ENCODE peak calls at places on chromosomes 1 and 21, in five cellular contexts. A, N, J, X and P are unnamed samples.

GRCh38 chr1:219120625-219121544 is 52.8 kb upstream of the LYPLAL1 start:
- DNase-seq in N (no peak), A (peak), J (no peak), X (peak), P (no peak)

GRCh38 chr1:22287946-22288520 is 145.1 kb upstream of the WNT4 start:
- DNase-seq in N (no peak), A (no peak), J (no peak), X (no peak), P (no peak)

GRCh38 chr1:193069748-193070394 is 10.5 kb downstream of the RO60 start:
- DNase-seq in A (no peak), J (no peak), N (peak), X (peak), P (no peak)

GRCh38 chr1:97334454-97334853 is 586.4 kb downstream of the DPYD start:
- DNase-seq in X (peak), J (no peak), N (no peak), A (peak), P (no peak)

GRCh38 chr1:38730511-38731397 is 128.8 kb downstream of the RRAGC start:
- DNase-seq in A (peak), N (no peak), X (peak), J (no peak), P (no peak)

GRCh38 chr21:42291751-42292562 is 23.3 kb downstream of the TFF3 start:
- DNase-seq in N (peak), X (no peak), J (no peak), A (no peak), P (no peak)

GRCh38 chr1:204258213-204259115 is 44.7 kb upstream of the GOLT1A start:
- DNase-seq in J (peak), X (peak), A (peak), N (peak), P (no peak)

GRCh38 chr1:10507111-10507879 is 32.5 kb downstream of the PEX14 start:
- DNase-seq in N (peak), A (peak), J (peak), X (peak), P (no peak)

GRCh38 chr1:85201340-85202091 is 700 bp upstream of the SYDE2 start:
- DNase-seq in A (peak), N (peak), J (no peak), X (peak), P (no peak)

GRCh38 chr1:29623501-29623900 is 387.2 kb downstream of the PTPRU start:
- DNase-seq in N (no peak), A (no peak), X (no peak), J (no peak), P (no peak)

GRCh38 chr1:154818911-154819310 is 51.2 kb downstream of the KCNN3 start:
- DNase-seq in A (no peak), X (no peak), N (no peak), J (no peak), P (no peak)

GRCh38 chr1:214793708-214794107 is 190.7 kb downstream of the CENPF start:
- DNase-seq in N (no peak), J (no peak), A (no peak), X (peak), P (no peak)

GRCh38 chr1:110321846-110322245 is 17.3 kb upstream of the RBM15 start:
- DNase-seq in J (no peak), X (no peak), N (no peak), A (no peak), P (no peak)

GRCh38 chr1:23434260-23434775 is 9.8 kb upstream of the TCEA3 start:
- DNase-seq in X (no peak), A (no peak), N (no peak), J (no peak), P (no peak)

GRCh38 chr1:96747565-96747964 is 26.0 kb downstream of the PTBP2 start:
- DNase-seq in J (no peak), N (no peak), X (no peak), A (no peak), P (no peak)

GRCh38 chr1:30126839-30127238 is 596.5 kb downstream of the MATN1 start:
- DNase-seq in A (no peak), N (no peak), X (no peak), J (no peak), P (no peak)

DNA sequence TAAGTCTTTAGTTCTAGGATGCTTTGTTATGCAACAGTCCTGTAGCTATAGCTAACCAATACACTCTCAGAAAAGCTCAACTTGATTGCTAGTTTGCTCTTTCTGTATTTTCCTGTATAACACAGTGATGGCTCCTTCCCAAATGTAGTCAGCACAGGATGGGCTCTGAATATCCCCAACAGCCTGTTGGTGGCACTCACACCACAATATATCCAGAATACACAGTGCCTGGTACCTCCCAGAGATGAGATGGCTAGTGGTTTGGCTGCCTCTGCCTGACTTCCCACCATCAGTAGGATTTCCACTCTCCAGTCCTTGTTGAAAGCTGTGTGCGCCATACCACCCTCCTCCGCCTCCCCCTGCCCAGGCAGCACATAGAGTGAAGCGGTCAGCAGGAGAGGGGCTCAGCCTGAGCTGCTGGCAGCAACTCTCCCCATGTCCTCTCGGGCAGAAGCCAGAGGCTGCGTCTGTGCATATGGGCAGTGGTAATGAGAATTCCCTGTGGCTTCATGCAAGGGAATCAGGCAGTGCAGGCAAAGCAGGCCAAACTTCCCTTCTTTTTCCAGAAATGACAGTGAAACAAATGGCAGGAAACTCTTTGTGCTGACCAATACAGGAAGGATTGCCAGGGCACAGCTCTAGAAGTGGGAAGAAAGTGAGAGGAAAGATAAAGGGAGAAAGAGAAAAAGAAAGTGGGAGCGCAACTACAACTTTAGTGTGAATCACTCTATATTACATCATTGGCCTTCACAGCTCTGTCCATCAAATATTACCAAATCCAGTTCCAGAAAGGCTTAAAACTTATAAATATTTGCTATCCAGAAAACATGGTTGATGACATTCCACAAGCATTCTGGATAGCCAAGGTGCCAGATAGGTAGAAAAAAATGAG is 49.7 kb downstream of the LMX1A start:
- DNase-seq in J (no peak), A (no peak), X (no peak), N (no peak), P (no peak)
- TF ChIP-seq CTCF in J (no peak), A (no peak), X (no peak), N (no peak), P (no peak)

DNA sequence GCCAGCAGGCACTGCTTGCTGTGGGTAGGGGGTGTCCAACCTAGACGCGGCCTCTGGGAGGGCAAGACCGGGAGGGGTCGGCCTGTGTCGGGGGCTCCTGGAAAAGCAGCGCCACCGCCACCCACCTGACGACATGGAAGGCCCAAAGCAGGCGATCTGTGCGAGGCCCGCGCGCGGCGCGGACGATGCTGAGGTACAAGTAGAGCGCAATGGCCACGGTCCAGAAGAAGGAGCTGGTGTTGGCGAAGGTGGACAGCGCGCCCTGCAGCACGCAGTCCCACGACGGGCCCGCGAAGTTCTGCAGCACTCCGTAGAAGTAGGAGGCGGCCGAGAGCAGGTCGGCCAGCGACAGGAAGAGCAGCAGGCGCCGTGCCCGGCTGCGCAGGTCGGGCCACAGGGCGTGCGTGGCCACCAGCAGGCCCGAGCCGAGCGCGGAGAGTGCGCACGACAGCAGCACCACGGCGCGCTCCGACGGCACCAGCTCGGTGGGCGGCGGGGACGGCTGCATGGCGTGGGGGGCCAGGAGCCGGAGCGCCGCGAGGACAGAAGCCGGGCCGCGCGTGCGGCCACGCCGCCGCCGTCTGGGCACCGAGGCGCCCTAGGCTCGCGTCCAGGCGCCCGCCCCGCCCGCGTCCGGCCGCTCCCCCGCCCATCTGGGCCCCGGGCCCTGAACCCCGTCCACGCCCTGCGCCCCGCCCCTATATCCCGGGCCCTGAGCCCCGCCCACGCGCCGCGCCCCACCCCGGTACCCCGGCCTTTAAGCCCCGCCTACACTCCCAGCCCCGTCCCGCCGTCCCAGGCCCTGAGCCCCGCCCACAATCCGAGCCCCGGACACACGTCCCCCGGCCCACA is at the start of gene GPR157:
- DNase-seq in N (peak), X (peak), A (peak), J (no peak), P (no peak)
- H3K4me3 ChIP-seq in N (peak), X (peak), A (peak), J (peak), P (peak)

DNA sequence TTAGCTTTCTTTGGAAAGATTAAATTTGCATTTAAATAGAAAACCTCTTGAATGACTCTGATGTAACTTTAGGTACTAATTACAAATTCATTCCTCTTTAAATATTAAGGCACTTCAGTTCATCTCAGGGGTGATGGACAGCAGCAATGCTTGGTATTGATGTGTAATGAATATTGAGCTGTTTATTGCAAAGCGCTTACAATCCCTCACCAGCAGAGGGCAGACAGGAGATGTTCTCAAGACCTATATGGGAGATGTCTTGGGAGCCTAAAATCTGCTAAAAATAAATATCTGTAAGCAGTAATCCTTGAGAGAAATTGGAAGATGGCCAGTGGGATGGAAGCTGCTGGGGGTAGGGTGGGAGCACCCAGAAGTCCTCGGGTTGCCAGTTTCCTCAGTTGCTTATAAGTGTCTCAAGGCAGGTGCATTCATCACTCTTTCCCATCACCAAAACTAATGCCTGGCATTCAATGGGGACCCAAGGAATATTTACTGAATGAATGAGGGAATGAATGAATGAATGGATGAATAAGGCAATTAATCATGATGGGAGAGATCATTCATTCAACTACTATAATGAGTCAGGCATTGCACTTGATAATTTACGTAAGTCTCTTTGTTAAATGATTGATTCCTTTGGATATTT is 2.3 kb downstream of the KLHDC8A start:
- DNase-seq in N (peak), X (peak), A (peak), J (peak), P (peak)
- TF ChIP-seq CTCF in N (peak), X (peak), A (peak), J (peak), P (peak)

DNA sequence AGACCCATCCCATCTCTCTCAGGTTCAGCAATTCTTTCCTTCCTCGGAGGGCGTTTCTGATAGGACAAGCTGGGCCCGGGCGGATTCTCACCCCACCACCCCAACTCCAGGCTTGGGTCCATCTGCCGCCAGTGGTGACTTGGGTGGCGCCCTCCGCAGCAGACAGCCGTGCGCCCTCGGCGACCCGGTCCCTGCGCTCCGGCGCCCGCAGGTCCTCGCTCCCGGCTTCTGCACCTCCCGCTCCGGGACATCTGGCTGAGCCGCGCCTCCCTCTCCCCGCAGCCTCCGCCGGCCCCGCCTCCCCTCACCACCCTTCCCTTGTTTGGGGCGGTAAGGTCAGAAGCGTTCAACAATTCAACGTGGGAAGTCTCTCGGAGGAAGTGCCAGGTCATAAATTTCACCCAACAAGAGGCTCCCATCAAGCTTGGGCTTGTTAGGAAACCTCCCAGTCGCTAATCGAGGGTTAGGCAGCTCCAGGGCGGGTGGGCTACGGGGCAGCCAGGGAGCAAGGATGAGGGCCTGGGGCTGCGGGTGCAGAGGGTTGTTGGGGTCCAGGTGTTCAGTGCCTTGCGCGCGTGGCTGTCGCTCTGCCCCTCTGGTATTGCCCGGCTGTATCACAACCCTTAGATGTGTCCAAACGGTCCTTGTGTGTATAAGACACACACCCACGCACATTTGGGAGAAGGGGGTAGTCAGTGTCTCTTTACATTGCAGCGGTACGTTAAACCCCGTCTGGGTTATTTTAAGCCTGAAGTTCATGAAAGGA is 39.8 kb downstream of the OLIG1 start:
- DNase-seq in J (no peak), N (no peak), A (no peak), X (no peak), P (no peak)
- H3K4me3 ChIP-seq in J (no peak), N (no peak), A (no peak), X (no peak), P (no peak)

GRCh38 chr1:205951746-205952145 is 8.5 kb upstream of the SLC26A9 start:
- DNase-seq in N (no peak), A (no peak), J (no peak), X (no peak), P (no peak)

GRCh38 chr1:205948886-205949285 is 5.6 kb upstream of the SLC26A9 start:
- DNase-seq in N (no peak), X (no peak), A (no peak), J (no peak), P (no peak)

GRCh38 chr1:205950280-205950679 is 7.0 kb upstream of the SLC26A9 start:
- DNase-seq in J (no peak), A (peak), N (no peak), X (peak), P (no peak)

GRCh38 chr1:205949753-205950152 is 6.5 kb upstream of the SLC26A9 start:
- DNase-seq in J (no peak), A (no peak), X (no peak), N (no peak), P (no peak)

GRCh38 chr1:205950826-205951549 is 7.7 kb upstream of the SLC26A9 start:
- DNase-seq in X (peak), J (no peak), N (no peak), A (peak), P (no peak)
- TF ChIP-seq CTCF in X (no peak), J (no peak), N (no peak), A (no peak), P (no peak)